ENCODE peak calls at places on chromosomes 3 and 15, in seven cellular contexts. E is IMR-90, U is GM23248, N is PC-3, Z is Karpas-422, S is neural progenitor cell, M is H9. I is an unnamed sample. For H3K9me3, the result is how much of the 10 kb centered on the place peaks cover.

GRCh38 chr15:74402873-74403589 is 30.7 kb downstream of the SEMA7A start:
- DNase-seq in Z (peak), M (no peak), E (no peak), U (no peak), S (no peak), N (no peak), I (peak)

GRCh38 chr3:194682651-194683310 is 2.9 kb upstream of the FAM43A start:
- DNase-seq in Z (peak), U (peak), M (peak), N (peak), E (peak), S (peak), I (peak)

GRCh38 chr15:64148581-64148980 is 3.0 kb upstream of the SNX22 start:
- DNase-seq in M (no peak), Z (no peak), E (no peak), S (no peak), U (no peak), N (no peak), I (no peak)

GRCh38 chr3:65930650-65931049 is 108.1 kb downstream of the MAGI1 start:
- DNase-seq in E (no peak), U (no peak), N (no peak), Z (no peak), M (no peak), S (no peak), I (no peak)

GRCh38 chr3:104437891-104438290 is 928.8 kb upstream of the ALCAM start:
- DNase-seq in U (peak), M (no peak), S (peak), E (peak), N (peak), Z (no peak), I (peak)

GRCh38 chr3:188153498-188153948 is 434 bp upstream of the LPP start:
- DNase-seq in E (peak), U (peak), N (peak), S (peak), M (peak), Z (peak), I (peak)

GRCh38 chr15:73268457-73268856 is 100.3 kb downstream of the HCN4 start:
- DNase-seq in E (peak), S (no peak), U (peak), M (no peak), N (no peak), Z (no peak), I (no peak)

GRCh38 chr15:80264031-80264430 is 12.0 kb upstream of the CTXND1 start:
- DNase-seq in E (peak), M (no peak), U (peak), N (peak), Z (no peak), S (peak), I (no peak)

GRCh38 chr15:62506217-62506805 is 341.2 kb upstream of the C2CD4B start:
- DNase-seq in S (peak), Z (no peak), E (peak), M (no peak), N (peak), U (peak), I (peak)

GRCh38 chr15:91857772-91858171 is 4.3 kb downstream of the SLCO3A1 start:
- DNase-seq in S (no peak), E (no peak), Z (peak), M (no peak), U (no peak), N (no peak), I (peak)

GRCh38 chr15:60130398-60130797 is 126.3 kb downstream of the FOXB1 start:
- DNase-seq in E (no peak), Z (no peak), M (no peak), U (peak), S (no peak), N (no peak), I (no peak)

GRCh38 chr15:99476413-99477222 is 89.2 kb upstream of the MEF2A start:
- DNase-seq in E (peak), S (peak), N (peak), Z (no peak), M (no peak), U (peak), I (peak)

GRCh38 chr3:86990734-86991481 is at the start of gene VGLL3:
- DNase-seq in Z (no peak), M (peak), N (peak), S (peak), U (peak), E (peak), I (peak)

GRCh38 chr3:168248383-168249047 is 152.8 kb upstream of the GOLIM4 start:
- DNase-seq in E (peak), N (peak), U (peak), S (peak), M (peak), Z (no peak), I (peak)

GRCh38 chr15:70806992-70807712 is 43.8 kb upstream of the UACA start:
- DNase-seq in Z (no peak), S (no peak), E (peak), N (no peak), M (no peak), U (no peak), I (peak)

GRCh38 chr3:37907906-37908305 is 46.2 kb downstream of the CTDSPL start:
- DNase-seq in E (no peak), U (no peak), Z (no peak), S (peak), M (no peak), N (no peak), I (no peak)

GRCh38 chr3:192467230-192468186 is 259.8 kb downstream of the FGF12 start:
- DNase-seq in U (peak), N (peak), M (peak), Z (peak), S (peak), E (peak), I (no peak)

GRCh38 chr3:64650710-64651109 is 37.1 kb downstream of the ADAMTS9 start:
- DNase-seq in Z (no peak), U (peak), S (no peak), M (no peak), N (no peak), E (peak), I (no peak)

GRCh38 chr3:108136888-108137814 is 46.3 kb upstream of the CD47 start:
- DNase-seq in U (no peak), M (no peak), E (no peak), Z (no peak), N (no peak), S (no peak), I (no peak)
- H3K9me3 ChIP-seq in U (under half), M (under half), E (under half), Z (under half), N (under half), S (under half), I (under half)

GRCh38 chr3:42042747-42043115 is 48.4 kb upstream of the TRAK1 start:
- DNase-seq in Z (peak), E (no peak), N (no peak), S (no peak), U (peak), M (no peak), I (no peak)
- H3K4me2 ChIP-seq in Z (no peak), E (peak), N (no peak), S (peak), U (peak), M (peak), I (peak)

GRCh38 chr15:25242166-25242879 is 196.5 kb downstream of the UBE3A start:
- DNase-seq in U (no peak), N (no peak), Z (no peak), M (no peak), E (no peak), S (no peak), I (peak)

GRCh38 chr15:25244731-25245585 is 193.9 kb downstream of the UBE3A start:
- DNase-seq in S (no peak), U (no peak), Z (no peak), N (no peak), M (peak), E (no peak), I (peak)

GRCh38 chr15:25245801-25246622 is 192.8 kb downstream of the UBE3A start:
- DNase-seq in M (peak), N (no peak), E (no peak), S (no peak), Z (no peak), U (no peak), I (peak)

GRCh38 chr15:25242957-25243799 is 195.6 kb downstream of the UBE3A start:
- DNase-seq in E (no peak), N (no peak), Z (no peak), U (no peak), M (peak), S (no peak), I (peak)

DNA sequence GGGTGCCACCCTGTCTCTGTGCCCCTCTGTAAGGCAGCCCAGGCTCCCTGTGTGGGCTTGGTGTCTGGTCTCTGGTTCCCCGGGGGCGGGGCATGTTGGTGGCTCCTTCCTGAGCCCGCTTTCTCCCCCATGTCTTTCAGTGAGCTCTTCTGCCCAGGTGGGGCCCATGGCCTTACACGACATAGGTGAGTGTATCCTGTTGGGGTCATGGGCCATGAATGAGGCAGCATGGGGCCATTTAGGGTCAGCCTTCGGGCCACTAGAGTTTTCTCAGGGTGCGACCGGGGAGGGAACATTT is 195.1 kb downstream of the UBE3A start:
- DNase-seq in S (no peak), Z (no peak), N (no peak), U (no peak), M (peak), E (no peak), I (no peak)
- H3K9me3 ChIP-seq in S (under half), Z (under half), N (under half), U (under half), M (under half), E (half or more), I (under half)

GRCh38 chr3:70615286-70615685 is 302.8 kb upstream of the MDFIC2 start:
- DNase-seq in Z (no peak), S (no peak), E (no peak), M (peak), N (no peak), U (no peak), I (no peak)
- H3K4me2 ChIP-seq in Z (no peak), S (no peak), E (no peak), M (peak), N (no peak), U (no peak), I (no peak)

GRCh38 chr3:136578290-136578689 is 173.9 kb downstream of the STAG1 start:
- DNase-seq in E (no peak), N (no peak), S (no peak), Z (no peak), U (no peak), M (no peak), I (no peak)
- H3K9me3 ChIP-seq in E (under half), N (under half), S (under half), Z (under half), U (under half), M (under half), I (under half)

GRCh38 chr15:25797035-25797434 is 66.1 kb downstream of the ATP10A start:
- DNase-seq in Z (no peak), N (no peak), S (no peak), U (no peak), E (no peak), M (no peak), I (no peak)
- H3K4me2 ChIP-seq in Z (no peak), N (no peak), S (no peak), U (no peak), E (no peak), M (no peak), I (no peak)

GRCh38 chr3:142777927-142778326 is 54.1 kb downstream of the TRPC1 start:
- DNase-seq in S (no peak), M (no peak), Z (no peak), N (no peak), E (no peak), U (no peak), I (no peak)

GRCh38 chr3:142784228-142784627 is 60.4 kb downstream of the TRPC1 start:
- DNase-seq in N (no peak), M (no peak), S (no peak), Z (no peak), E (no peak), U (no peak), I (no peak)

GRCh38 chr3:142782616-142783015 is 58.8 kb downstream of the TRPC1 start:
- DNase-seq in N (no peak), E (no peak), M (no peak), U (no peak), Z (no peak), S (no peak), I (no peak)

GRCh38 chr3:142779591-142779990 is 55.8 kb downstream of the TRPC1 start:
- DNase-seq in S (no peak), Z (no peak), U (peak), N (peak), E (peak), M (no peak), I (peak)

GRCh38 chr3:142778541-142778940 is 54.7 kb downstream of the TRPC1 start:
- DNase-seq in U (no peak), S (no peak), E (no peak), M (no peak), Z (no peak), N (no peak), I (no peak)
- H3K9me3 ChIP-seq in U (under half), S (under half), E (under half), M (under half), Z (under half), N (under half), I (under half)

DNA sequence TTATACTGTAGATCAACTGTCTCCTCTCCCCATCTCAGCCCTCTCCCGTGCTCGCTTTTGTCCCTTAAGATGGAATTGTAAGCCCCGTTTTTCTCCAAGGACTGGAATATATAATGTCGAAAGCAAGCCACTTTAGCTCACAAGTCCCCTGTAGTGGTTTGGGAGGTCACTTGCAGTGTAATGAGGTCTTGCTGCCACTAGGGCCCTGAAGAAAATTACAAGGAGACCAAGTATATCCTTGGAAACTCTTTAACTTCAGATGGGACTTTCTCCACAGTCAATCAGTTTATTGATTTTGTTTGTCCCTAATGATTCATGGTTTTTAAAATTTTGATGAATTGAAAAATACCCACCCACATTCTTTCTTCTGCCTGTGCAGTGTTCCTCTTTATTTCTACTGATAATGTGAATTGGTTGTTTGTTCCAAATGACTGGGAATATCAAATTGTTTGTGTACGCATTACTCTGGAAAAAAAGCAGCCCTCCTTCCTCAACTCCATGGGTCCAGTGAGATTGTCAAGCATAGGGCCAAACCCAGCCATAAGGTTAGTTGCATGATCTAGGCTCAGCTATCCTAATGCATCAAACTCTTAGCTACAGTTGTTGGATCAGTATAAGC is 294.8 kb downstream of the MCTP2 start:
- DNase-seq in Z (peak), E (no peak), N (peak), M (peak), U (no peak), S (peak), I (no peak)
- H3K4me2 ChIP-seq in Z (no peak), E (no peak), N (no peak), M (no peak), U (no peak), S (no peak), I (no peak)

GRCh38 chr3:427128-427527 is 230.6 kb downstream of the CHL1 start:
- DNase-seq in S (no peak), E (no peak), U (no peak), N (no peak), M (no peak), Z (no peak), I (no peak)

GRCh38 chr3:430186-430585 is 233.6 kb downstream of the CHL1 start:
- DNase-seq in U (no peak), N (peak), E (no peak), M (no peak), S (no peak), Z (no peak), I (no peak)

GRCh38 chr3:426056-426455 is 229.5 kb downstream of the CHL1 start:
- DNase-seq in Z (no peak), S (no peak), N (peak), M (no peak), U (no peak), E (no peak), I (no peak)

GRCh38 chr3:420584-420983 is 224.0 kb downstream of the CHL1 start:
- DNase-seq in Z (no peak), S (no peak), N (no peak), M (no peak), U (no peak), E (no peak), I (no peak)

DNA sequence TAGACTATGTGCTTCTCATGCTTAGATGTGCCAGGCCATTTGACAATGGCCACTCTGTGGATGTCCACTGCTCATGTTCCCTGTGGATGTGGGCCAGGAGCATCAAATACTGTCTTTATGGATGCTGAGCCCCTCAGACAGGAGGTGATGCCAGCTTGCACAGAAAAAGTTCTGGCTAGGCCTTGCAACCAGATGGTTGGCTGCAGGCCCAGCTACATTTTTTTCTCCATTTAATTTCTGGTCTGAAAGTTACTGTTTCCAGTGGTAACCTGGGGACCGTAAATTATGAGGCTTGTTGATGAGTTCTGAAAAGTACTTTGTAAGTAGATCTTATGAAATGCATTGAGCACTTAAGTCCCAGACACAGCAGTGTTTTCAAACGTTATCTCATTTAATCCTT is 228.5 kb downstream of the CHL1 start:
- DNase-seq in S (no peak), Z (no peak), N (no peak), M (no peak), E (no peak), U (no peak), I (no peak)
- H3K9me3 ChIP-seq in S (under half), Z (under half), N (under half), M (under half), E (under half), U (under half), I (under half)